ENCODE peak calls at places on chromosomes 2 and 18, in six cellular contexts. P is endodermal cell; N is astrocyte; V is GM23338; J is stomach; F is naive thymus-derived CD4-positive, alpha-beta T cell. G is an unnamed sample.

GRCh38 chr2:32678825-32679224 is 51.0 kb downstream of the TTC27 start:
- DNase-seq in N (peak; percentile 77), P (no peak), J (no peak), V (no peak), F (no peak), G (no peak)

GRCh38 chr18:68316636-68317035 is 398.3 kb downstream of the TMX3 start:
- DNase-seq in F (no peak), N (peak; percentile 25), J (no peak), P (no peak), V (peak; percentile 2), G (no peak)

GRCh38 chr2:142876423-142876822 is 1.0 kb upstream of the KYNU start:
- DNase-seq in P (no peak), N (no peak), F (no peak), V (no peak), J (no peak), G (no peak)

GRCh38 chr2:240567137-240567871 is 980 bp upstream of the RNPEPL1 start:
- DNase-seq in F (peak; percentile 36), N (no peak), J (peak; percentile 42), P (peak; percentile 60), V (no peak), G (no peak)

GRCh38 chr2:72999729-73000725 is 71.5 kb downstream of the SFXN5 start:
- DNase-seq in N (peak; percentile 72), F (no peak), J (no peak), V (no peak), P (peak; percentile 44), G (peak; percentile 69)

GRCh38 chr2:179768765-179769164 is 92.6 kb downstream of the ZNF385B start:
- DNase-seq in F (no peak), N (peak; percentile 92), J (no peak), V (no peak), P (no peak), G (no peak)

GRCh38 chr2:892892-893291 is 57.8 kb upstream of the SNTG2 start:
- DNase-seq in J (no peak), F (no peak), N (no peak), V (no peak), P (no peak), G (peak; percentile 54)

GRCh38 chr2:159905901-159906300 is 107.9 kb upstream of the CD302 start:
- DNase-seq in J (no peak), P (no peak), V (no peak), N (no peak), F (no peak), G (no peak)

GRCh38 chr2:231604101-231604684 is 11.5 kb downstream of the TEX44 start:
- DNase-seq in J (peak; percentile 51), N (no peak), P (peak; percentile 84), V (peak; percentile 67), F (peak; percentile 46), G (no peak)

DNA sequence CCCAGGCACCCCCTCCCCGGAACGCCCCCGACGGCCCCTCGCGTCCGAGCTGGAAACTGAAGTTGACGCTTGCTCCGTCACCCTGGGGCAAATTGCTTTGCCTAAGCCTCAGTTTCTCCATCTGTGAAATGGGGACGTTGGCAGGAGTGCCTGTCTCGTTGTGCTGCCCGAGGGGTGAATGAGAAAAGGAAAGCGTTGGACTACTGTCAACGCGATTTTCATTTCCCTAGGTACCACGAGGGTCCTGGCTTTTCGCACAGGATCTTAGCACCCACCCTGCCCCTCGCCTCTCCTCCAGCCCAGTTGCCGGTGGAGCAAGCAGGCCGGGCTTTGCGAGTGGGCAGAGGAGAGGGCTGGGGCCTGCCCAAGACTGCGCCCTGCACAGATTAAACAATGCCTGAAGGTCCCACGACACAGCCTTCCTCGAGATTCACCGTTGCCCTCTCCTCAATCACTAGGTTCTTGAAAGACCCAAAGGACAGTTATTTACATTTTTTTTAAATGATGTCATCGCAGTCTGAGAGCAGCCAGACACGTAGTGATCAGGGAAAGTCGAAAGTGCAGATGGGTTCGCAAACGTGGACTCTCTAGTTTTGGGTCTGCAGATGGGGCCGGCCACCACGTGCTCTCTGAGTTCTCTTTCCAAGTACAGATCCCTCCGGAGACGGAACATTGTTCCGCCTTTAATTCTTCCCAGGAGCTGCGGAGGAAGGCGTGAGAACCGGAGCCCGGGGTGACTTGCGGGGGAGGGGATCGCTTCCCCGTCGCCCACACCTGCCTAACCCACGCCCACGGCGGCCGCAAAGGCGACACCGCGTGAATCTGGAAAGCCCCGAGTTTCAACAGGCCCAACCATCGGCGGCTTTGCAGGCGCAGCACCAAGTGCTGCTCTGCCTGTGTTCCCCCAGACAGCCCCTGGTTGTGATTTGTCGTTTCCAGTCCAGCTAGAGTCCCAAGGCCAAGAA is 54.1 kb downstream of the PKDCC start:
- DNase-seq in N (peak; percentile 89), J (peak; percentile 67), V (peak; percentile 72), P (peak; percentile 83), F (peak; percentile 97), G (no peak)
- H3K4me1 ChIP-seq in N (peaks cover 13% of the 10 kb centered on the region), J (peaks cover 87% of the 10 kb centered on the region), V (peaks cover 36% of the 10 kb centered on the region), P (peaks cover 3% of the 10 kb centered on the region), F (peaks cover 80% of the 10 kb centered on the region), G (peaks cover 21% of the 10 kb centered on the region)

DNA sequence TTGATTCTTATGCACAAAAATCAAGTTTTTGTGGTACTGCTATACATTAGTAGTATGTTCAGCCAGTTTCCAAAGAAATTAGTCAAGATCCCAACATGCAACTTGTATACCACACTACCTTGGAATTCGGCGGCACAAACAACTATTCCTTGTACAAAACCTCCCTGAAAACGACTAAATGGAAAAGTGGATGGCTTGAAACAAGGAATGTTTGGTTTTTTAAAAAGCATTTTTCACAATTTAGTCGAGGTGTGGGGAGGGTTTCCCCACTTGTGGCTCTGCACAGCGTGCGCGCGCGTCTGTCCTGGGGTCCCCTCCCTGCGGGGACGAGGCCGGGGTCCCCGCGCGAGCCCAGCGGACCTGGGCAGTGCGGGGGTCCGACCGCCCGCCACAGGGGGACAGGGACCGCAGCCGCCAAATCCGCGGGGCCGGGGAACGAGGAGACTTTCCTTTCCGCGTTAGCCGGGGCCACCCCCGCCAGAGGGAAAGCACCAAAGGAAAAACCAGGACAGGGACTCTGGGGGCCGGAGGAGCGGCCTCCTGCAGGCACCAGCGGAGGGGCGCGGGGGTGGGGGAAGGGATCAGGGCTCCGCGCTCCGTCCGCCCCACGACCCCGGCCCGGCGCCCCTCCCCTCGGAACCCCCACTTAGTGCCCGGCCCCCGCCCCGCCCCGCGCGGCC is 534 bp upstream of the SOCS6 start:
- DNase-seq in J (peak; percentile 53), P (peak; percentile 79), F (no peak), V (peak; percentile 71), N (no peak), G (no peak)
- H3K4me1 ChIP-seq in J (peaks cover 68% of the 10 kb centered on the region), P (peaks cover 5% of the 10 kb centered on the region), F (no peaks in the 10 kb centered on the region), V (peaks cover 17% of the 10 kb centered on the region), N (peaks cover 8% of the 10 kb centered on the region), G (peaks cover 36% of the 10 kb centered on the region)

DNA sequence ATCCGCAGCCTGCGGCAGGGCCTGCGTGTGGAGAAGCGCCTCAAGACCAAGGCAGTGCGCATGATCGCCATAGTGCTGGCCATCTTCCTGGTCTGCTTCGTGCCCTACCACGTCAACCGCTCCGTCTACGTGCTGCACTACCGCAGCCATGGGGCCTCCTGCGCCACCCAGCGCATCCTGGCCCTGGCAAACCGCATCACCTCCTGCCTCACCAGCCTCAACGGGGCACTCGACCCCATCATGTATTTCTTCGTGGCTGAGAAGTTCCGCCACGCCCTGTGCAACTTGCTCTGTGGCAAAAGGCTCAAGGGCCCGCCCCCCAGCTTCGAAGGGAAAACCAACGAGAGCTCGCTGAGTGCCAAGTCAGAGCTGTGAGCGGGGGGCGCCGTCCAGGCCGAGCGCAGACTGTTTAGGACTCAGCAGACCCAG is 5.4 kb downstream of the GPR17 start:
- DNase-seq in J (no peak), V (no peak), N (no peak), F (no peak), P (no peak), G (no peak)
- H3K4me1 ChIP-seq in J (peaks cover 96% of the 10 kb centered on the region), V (no peaks in the 10 kb centered on the region), N (peaks cover 14% of the 10 kb centered on the region), F (peaks cover 9% of the 10 kb centered on the region), P (no peaks in the 10 kb centered on the region), G (peaks cover 33% of the 10 kb centered on the region)

GRCh38 chr18:6111726-6112125 is 216.4 kb upstream of the TMEM200C start:
- DNase-seq in F (no peak), V (no peak), N (no peak), P (no peak), J (no peak), G (no peak)

GRCh38 chr18:6109743-6110142 is 214.4 kb upstream of the TMEM200C start:
- DNase-seq in P (no peak), J (no peak), V (no peak), F (no peak), N (no peak), G (no peak)

GRCh38 chr18:6103758-6104157 is 208.4 kb upstream of the TMEM200C start:
- DNase-seq in V (peak; percentile 9), P (no peak), N (no peak), J (no peak), F (no peak), G (no peak)

GRCh38 chr18:6107794-6108193 is 212.5 kb upstream of the TMEM200C start:
- DNase-seq in F (no peak), P (no peak), V (no peak), J (no peak), N (no peak), G (no peak)

GRCh38 chr18:6106116-6106645 is 210.9 kb upstream of the TMEM200C start:
- DNase-seq in J (no peak), V (no peak), N (no peak), F (no peak), P (no peak), G (no peak)
- H3K4me1 ChIP-seq in J (peaks cover 5% of the 10 kb centered on the region), V (no peaks in the 10 kb centered on the region), N (no peaks in the 10 kb centered on the region), F (no peaks in the 10 kb centered on the region), P (no peaks in the 10 kb centered on the region), G (no peaks in the 10 kb centered on the region)

DNA sequence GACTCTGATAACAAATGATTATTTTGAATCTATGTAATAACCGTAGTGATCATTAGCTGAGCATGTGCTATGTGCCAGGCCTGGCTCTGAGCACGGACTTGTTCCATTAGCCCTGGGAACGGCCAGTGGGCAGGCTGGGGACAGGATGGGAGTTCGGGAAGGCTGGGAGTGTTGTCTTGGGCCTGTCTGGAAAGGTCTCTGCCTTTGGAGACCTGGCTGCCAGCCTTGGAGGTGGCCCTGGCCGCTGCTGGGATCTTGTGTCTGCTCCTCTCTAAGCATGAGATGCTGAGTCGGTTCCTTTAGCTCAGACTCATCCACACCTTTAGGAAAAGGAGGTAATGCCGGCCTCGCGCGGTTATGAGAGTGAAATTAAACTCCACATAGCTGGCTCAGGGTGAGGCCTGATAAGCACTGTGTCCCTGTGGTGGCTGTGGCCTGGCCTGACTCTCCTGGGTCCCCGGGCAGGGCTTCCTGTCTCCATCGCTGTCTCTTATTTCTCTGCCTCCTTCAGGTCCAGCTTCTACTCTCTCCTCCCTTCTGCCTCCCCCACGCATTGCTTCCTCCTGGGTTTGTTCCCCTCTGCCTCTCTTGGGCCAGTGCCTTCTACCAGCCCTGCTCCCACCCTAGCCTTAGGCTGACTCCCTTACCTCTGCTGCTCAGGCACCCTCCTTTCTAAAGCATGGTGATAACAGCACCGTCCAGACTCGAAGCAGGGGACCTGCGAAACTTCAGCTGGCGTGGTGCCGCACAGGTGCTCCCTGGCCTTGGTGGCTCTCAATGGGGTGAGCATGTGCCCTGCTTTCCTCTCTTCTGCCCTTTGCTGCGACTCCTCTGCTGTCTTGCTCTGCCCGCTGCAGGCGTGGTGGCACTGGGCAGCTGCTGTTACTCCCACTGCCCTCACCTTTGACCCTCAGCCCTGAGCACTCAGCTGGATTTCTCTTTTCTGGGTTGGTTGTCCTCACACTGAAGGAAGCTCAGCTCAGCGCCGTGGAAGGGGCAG is 41.8 kb downstream of the NCK2 start:
- DNase-seq in J (no peak), P (no peak), V (no peak), F (no peak), N (no peak), G (no peak)
- H3K4me1 ChIP-seq in J (peaks cover 95% of the 10 kb centered on the region), P (no peaks in the 10 kb centered on the region), V (peaks cover 31% of the 10 kb centered on the region), F (peaks cover 98% of the 10 kb centered on the region), N (peaks cover 24% of the 10 kb centered on the region), G (peaks cover 61% of the 10 kb centered on the region)

G was measured in vagina.